ENCODE peak calls at places on chromosome 7, in four cellular contexts. I is GM12891; Y is effector CD4-positive, alpha-beta T cell; Q is upper lobe of right lung. N is an unnamed sample.

GRCh38 chr7:128454808-128455555 is 696 bp upstream of the HILPDA start:
- DNase-seq in I (no peak), Y (no peak), Q (no peak), N (no peak)

GRCh38 chr7:82904871-82905270 is 257.8 kb downstream of the PCLO start:
- DNase-seq in I (no peak), Y (no peak), Q (no peak), N (no peak)

GRCh38 chr7:133742709-133743538 is 384.2 kb upstream of the LRGUK start:
- DNase-seq in I (no peak), Y (no peak), Q (no peak), N (no peak)

GRCh38 chr7:27961255-27961654 is 219.3 kb downstream of the JAZF1 start:
- DNase-seq in I (no peak), Y (no peak), Q (no peak), N (no peak)

GRCh38 chr7:7920481-7920880 is 48.1 kb upstream of the GLCCI1 start:
- DNase-seq in I (peak), Y (no peak), Q (no peak), N (peak)

GRCh38 chr7:130641497-130641896 is 27.1 kb downstream of the COPG2 start:
- DNase-seq in I (no peak), Y (no peak), Q (no peak), N (no peak)

GRCh38 chr7:55063633-55064032 is 44.8 kb downstream of the EGFR start:
- DNase-seq in I (no peak), Y (no peak), Q (no peak), N (no peak)

GRCh38 chr7:133705596-133705995 is 421.5 kb upstream of the LRGUK start:
- DNase-seq in I (no peak), Y (no peak), Q (no peak), N (no peak)

GRCh38 chr7:85001493-85002345 is 185.1 kb downstream of the SEMA3D start:
- DNase-seq in I (no peak), Y (no peak), Q (no peak), N (no peak)

GRCh38 chr7:26555971-26556830 is 264.5 kb downstream of the SNX10 start:
- DNase-seq in I (no peak), Y (no peak), Q (no peak), N (no peak)

GRCh38 chr7:131369354-131369753 is 41.7 kb downstream of the MKLN1 start:
- DNase-seq in I (no peak), Y (no peak), Q (no peak), N (no peak)

GRCh38 chr7:69775231-69775771 is 177.0 kb downstream of the AUTS2 start:
- DNase-seq in I (no peak), Y (no peak), Q (no peak), N (no peak)

GRCh38 chr7:16647435-16647960 is 1.5 kb downstream of the BZW2 start:
- DNase-seq in I (no peak), Y (no peak), Q (no peak), N (no peak)

GRCh38 chr7:22445140-22445722 is 54.8 kb downstream of the STEAP1B start:
- DNase-seq in I (no peak), Y (no peak), Q (peak), N (no peak)

GRCh38 chr7:113710310-113711106 is 208.3 kb downstream of the PPP1R3A start:
- DNase-seq in I (peak), Y (peak), Q (no peak), N (peak)

GRCh38 chr7:78493383-78493782 is 694.8 kb downstream of the PHTF2 start:
- DNase-seq in I (no peak), Y (no peak), Q (no peak), N (no peak)

GRCh38 chr7:131111081-131111576 is 216.5 kb upstream of the MKLN1 start:
- DNase-seq in I (no peak), Y (peak), Q (no peak), N (no peak)

GRCh38 chr7:153386581-153386980 is 627.0 kb downstream of the ACTR3B start:
- DNase-seq in I (no peak), Y (no peak), Q (no peak), N (no peak)

GRCh38 chr7:132771301-132771730 is 195.0 kb upstream of the PLXNA4 start:
- DNase-seq in I (no peak), Y (no peak), Q (no peak), N (no peak)

GRCh38 chr7:106346678-106347217 is 62.0 kb upstream of the NAMPT start:
- DNase-seq in I (no peak), Y (peak), Q (no peak), N (peak)

GRCh38 chr7:77866370-77866769 is 67.8 kb downstream of the PHTF2 start:
- DNase-seq in I (no peak), Y (no peak), Q (no peak), N (no peak)

GRCh38 chr7:18624436-18624835 is 128.9 kb downstream of the HDAC9 start:
- DNase-seq in I (no peak), Y (no peak), Q (no peak), N (no peak)

GRCh38 chr7:36084485-36085091 is 68.5 kb upstream of the EEPD1 start:
- DNase-seq in I (no peak), Y (no peak), Q (no peak), N (no peak)

GRCh38 chr7:74256446-74257408 is 2.5 kb upstream of the RFC2 start:
- DNase-seq in I (no peak), Y (no peak), Q (no peak), N (no peak)

GRCh38 chr7:39621261-39621660 is 2.1 kb upstream of the RALA start:
- DNase-seq in I (no peak), Y (no peak), Q (no peak), N (no peak)

GRCh38 chr7:95246935-95247370 is 77.4 kb downstream of the PON1 start:
- DNase-seq in I (no peak), Y (no peak), Q (no peak), N (peak)

GRCh38 chr7:46452781-46453180 is 531.7 kb upstream of the IGFBP3 start:
- DNase-seq in I (no peak), Y (no peak), Q (no peak), N (no peak)

GRCh38 chr7:87513735-87514319 is 38.3 kb upstream of the ABCB4 start:
- DNase-seq in I (no peak), Y (no peak), Q (no peak), N (no peak)

GRCh38 chr7:106047146-106047545 is 65.0 kb downstream of the SYPL1 start:
- DNase-seq in I (no peak), Y (no peak), Q (no peak), N (no peak)

GRCh38 chr7:46133741-46134140 is 212.7 kb upstream of the IGFBP3 start:
- DNase-seq in I (no peak), Y (no peak), Q (no peak), N (no peak)

GRCh38 chr7:140209866-140210609 is 33.3 kb upstream of the KDM7A start:
- DNase-seq in I (peak), Y (no peak), Q (no peak), N (peak)

GRCh38 chr7:38020134-38020533 is 99.7 kb downstream of the EPDR1 start:
- DNase-seq in I (no peak), Y (no peak), Q (no peak), N (no peak)

GRCh38 chr7:1235501-1236131 is 2.9 kb downstream of the UNCX start:
- DNase-seq in I (no peak), Y (no peak), Q (no peak), N (no peak)

N was measured in GM12864.